ENCODE peak calls at places on chromosome 11, in four cellular contexts. D, F, U and W are unnamed samples.

GRCh38 chr11:65524010-65524746 is 705 bp upstream of the SCYL1 start:
- DNase-seq in D (peak; percentile 59), F (no peak), U (no peak), W (no peak)

GRCh38 chr11:92128026-92128425 is 96.6 kb upstream of the FAT3 start:
- DNase-seq in D (no peak), F (no peak), U (no peak), W (no peak)

GRCh38 chr11:3091846-3092602 is 34.8 kb upstream of the CARS1 start:
- DNase-seq in D (peak; percentile 98), F (peak; percentile 95), U (peak; percentile 97), W (peak; percentile 78)

GRCh38 chr11:65436412-65437032 is 13.9 kb downstream of the NEAT1 start:
- DNase-seq in D (no peak), F (no peak), U (no peak), W (peak; percentile 53)

GRCh38 chr11:37657645-37658044 is 1059.6 kb upstream of the RAG2 start:
- DNase-seq in D (no peak), F (peak; percentile 29), U (no peak), W (peak; percentile 1)

GRCh38 chr11:8289426-8290047 is 25.9 kb upstream of the LMO1 start:
- DNase-seq in D (peak; percentile 41), F (no peak), U (peak; percentile 17), W (no peak)

GRCh38 chr11:32487270-32487669 is 51.9 kb upstream of the WT1 start:
- DNase-seq in D (no peak), F (peak; percentile 45), U (peak; percentile 57), W (no peak)

GRCh38 chr11:66970808-66971442 is 4.2 kb upstream of the C11orf86 start:
- DNase-seq in D (no peak), F (peak; percentile 23), U (no peak), W (peak; percentile 86)

GRCh38 chr11:8899119-8899753 is 11.8 kb upstream of the AKIP1 start:
- DNase-seq in D (no peak), F (no peak), U (no peak), W (no peak)

GRCh38 chr11:105230586-105230985 is 91.0 kb upstream of the CARD18 start:
- DNase-seq in D (no peak), F (peak; percentile 42), U (no peak), W (no peak)

GRCh38 chr11:62604460-62605130 is 2.9 kb upstream of the MTA2 start:
- DNase-seq in D (no peak), F (peak; percentile 67), U (peak; percentile 57), W (no peak)

GRCh38 chr11:2940930-2941821 is 12.0 kb upstream of the PHLDA2 start:
- DNase-seq in D (no peak), F (no peak), U (no peak), W (peak; percentile 21)

GRCh38 chr11:100961633-100962032 is 168.0 kb downstream of the PGR start:
- DNase-seq in D (no peak), F (no peak), U (no peak), W (no peak)

GRCh38 chr11:15161746-15162145 is 47.0 kb downstream of the INSC start:
- DNase-seq in D (no peak), F (no peak), U (no peak), W (no peak)

GRCh38 chr11:1408346-1408745 is 18.6 kb downstream of the BRSK2 start:
- DNase-seq in D (no peak), F (no peak), U (no peak), W (no peak)

GRCh38 chr11:2214527-2215229 is 43.1 kb upstream of the TH start:
- DNase-seq in D (no peak), F (no peak), U (peak; percentile 41), W (no peak)

GRCh38 chr11:119709638-119710346 is 19.2 kb downstream of the NECTIN1 start:
- DNase-seq in D (no peak), F (peak; percentile 99), U (peak; percentile 70), W (no peak)

GRCh38 chr11:65781152-65781961 is 581 bp upstream of the AP5B1 start:
- DNase-seq in D (peak; percentile 82), F (peak; percentile 67), U (peak; percentile 70), W (peak; percentile 99)

GRCh38 chr11:121367434-121367833 is 74.9 kb downstream of the SC5D start:
- DNase-seq in D (no peak), F (no peak), U (no peak), W (no peak)

GRCh38 chr11:57155400-57155799 is 26.4 kb upstream of the LRRC55 start:
- DNase-seq in D (no peak), F (no peak), U (no peak), W (peak; percentile 63)

GRCh38 chr11:83574516-83574915 is 288.3 kb upstream of the CCDC90B start:
- DNase-seq in D (no peak), F (peak; percentile 44), U (no peak), W (no peak)

GRCh38 chr11:126090452-126090851 is 27.8 kb upstream of the CDON start:
- DNase-seq in D (no peak), F (no peak), U (no peak), W (no peak)

GRCh38 chr11:61791737-61792309 is 576 bp downstream of the TMEM258 start:
- DNase-seq in D (no peak), F (peak; percentile 79), U (no peak), W (peak; percentile 77)

GRCh38 chr11:122754028-122754427 is 84.3 kb upstream of the CRTAM start:
- DNase-seq in D (no peak), F (no peak), U (no peak), W (no peak)

GRCh38 chr11:6991227-6991626 is 28.9 kb downstream of the ZNF214 start:
- DNase-seq in D (no peak), F (no peak), U (no peak), W (no peak)

GRCh38 chr11:22430286-22430685 is 92.1 kb downstream of the SLC17A6 start:
- DNase-seq in D (no peak), F (no peak), U (no peak), W (no peak)

GRCh38 chr11:125315088-125315740 is 150.7 kb downstream of the PKNOX2 start:
- DNase-seq in D (no peak), F (no peak), U (no peak), W (no peak)

GRCh38 chr11:43738600-43739409 is 58.3 kb downstream of the HSD17B12 start:
- DNase-seq in D (no peak), F (peak; percentile 83), U (no peak), W (peak; percentile 75)

GRCh38 chr11:133778161-133778560 is 67.2 kb downstream of the SPATA19 start:
- DNase-seq in D (no peak), F (no peak), U (no peak), W (no peak)

GRCh38 chr11:76453248-76453647 is 8.4 kb downstream of the EMSY start:
- DNase-seq in D (no peak), F (no peak), U (no peak), W (no peak)

GRCh38 chr11:76459299-76459698 is 14.5 kb downstream of the EMSY start:
- DNase-seq in D (no peak), F (peak; percentile 35), U (no peak), W (peak; percentile 52)

GRCh38 chr11:76456571-76456970 is 11.8 kb downstream of the EMSY start:
- DNase-seq in D (no peak), F (peak; percentile 53), U (no peak), W (peak; percentile 19)

GRCh38 chr11:76455331-76455730 is 10.5 kb downstream of the EMSY start:
- DNase-seq in D (no peak), F (peak; percentile 99), U (peak; percentile 83), W (peak; percentile 40)

DNA sequence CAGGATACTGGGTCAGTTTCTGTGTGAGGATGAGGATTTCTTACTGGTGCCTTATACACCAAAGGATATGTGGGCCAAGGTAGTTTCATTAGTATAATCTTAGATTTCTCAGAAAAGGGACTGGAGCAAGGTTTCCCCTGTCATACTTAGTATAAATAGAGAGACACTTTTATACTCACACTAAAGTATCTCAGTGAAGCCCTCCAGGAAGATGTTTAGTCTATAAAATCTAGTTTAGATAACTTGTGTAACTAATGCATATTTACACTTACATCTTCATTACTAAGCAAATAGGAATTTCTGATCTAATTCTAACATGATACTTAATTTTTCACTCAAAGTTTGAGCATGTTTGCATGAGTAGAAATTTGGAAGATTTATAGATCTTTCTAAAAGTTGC is 11.1 kb downstream of the EMSY start:
- DNase-seq in D (no peak), F (no peak), U (no peak), W (no peak)
- H3K79me2 ChIP-seq in D (no peaks in the 10 kb centered on the region), F (peaks cover 1% of the 10 kb centered on the region), U (no peaks in the 10 kb centered on the region), W (no peaks in the 10 kb centered on the region)

GRCh38 chr11:86931059-86931964 is 23.9 kb downstream of the FZD4 start:
- DNase-seq in D (no peak), F (no peak), U (no peak), W (no peak)

GRCh38 chr11:86934263-86934932 is 20.8 kb downstream of the FZD4 start:
- DNase-seq in D (no peak), F (peak; percentile 61), U (no peak), W (no peak)

GRCh38 chr11:86932942-86933875 is 22.0 kb downstream of the FZD4 start:
- DNase-seq in D (no peak), F (no peak), U (no peak), W (peak; percentile 61)

GRCh38 chr11:86934933-86935579 is 20.1 kb downstream of the FZD4 start:
- DNase-seq in D (no peak), F (no peak), U (no peak), W (no peak)

DNA sequence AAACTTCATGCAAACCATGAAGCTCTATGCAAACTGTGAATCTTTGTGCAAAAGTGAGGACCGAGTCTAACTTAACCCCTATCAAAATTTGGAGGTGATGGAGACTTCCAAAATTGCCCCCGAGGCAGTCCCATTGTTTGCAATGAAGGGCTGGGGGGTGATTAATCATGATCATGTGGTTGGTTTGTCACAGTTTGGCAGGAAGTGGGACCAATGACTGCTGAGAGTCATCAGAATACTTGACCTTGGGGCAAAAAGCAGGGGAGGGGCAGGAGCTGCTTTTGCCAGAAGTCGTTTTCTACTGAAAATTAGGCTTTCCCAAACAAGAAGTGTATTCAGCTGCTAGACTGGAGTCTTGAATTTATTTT is 23.2 kb downstream of the FZD4 start:
- DNase-seq in D (no peak), F (peak; percentile 80), U (no peak), W (no peak)
- H3K9ac ChIP-seq in D (no peak overlapping the region), F (no peak overlapping the region), U (no peak overlapping the region), W (no peak overlapping the region)

DNA sequence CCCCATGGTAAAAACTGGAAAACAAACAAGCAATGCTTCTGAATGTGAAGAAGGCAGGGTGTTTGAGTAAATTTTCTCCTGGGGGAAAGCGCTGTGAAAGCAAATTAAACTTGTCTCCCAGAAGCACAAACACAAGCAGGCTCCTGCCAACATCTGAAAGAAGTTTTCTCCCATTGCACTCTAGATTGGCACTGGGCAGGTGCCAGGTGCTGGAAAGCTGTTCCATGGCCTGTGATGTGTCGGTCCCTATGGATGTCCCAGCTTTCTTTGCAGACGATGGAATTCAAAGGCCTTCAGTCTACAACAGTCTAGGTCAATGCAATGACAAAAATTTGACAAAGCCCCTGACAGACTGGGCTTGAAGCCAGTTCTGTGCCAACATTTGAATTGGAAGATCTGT is 246.1 kb upstream of the NARS2 start:
- DNase-seq in D (no peak), F (no peak), U (no peak), W (no peak)
- H2BK120ac ChIP-seq in D (no peak overlapping the region), F (no peak overlapping the region), U (no peak overlapping the region), W (no peak overlapping the region)

GRCh38 chr11:103079833-103080232 is 12.1 kb downstream of the DCUN1D5 start:
- DNase-seq in D (no peak), F (no peak), U (no peak), W (no peak)
- H3K79me2 ChIP-seq in D (no peaks in the 10 kb centered on the region), F (peaks cover 8% of the 10 kb centered on the region), U (peaks cover 2% of the 10 kb centered on the region), W (no peaks in the 10 kb centered on the region)

GRCh38 chr11:46176421-46176820 is 55.2 kb upstream of the PHF21A start:
- DNase-seq in D (no peak), F (no peak), U (no peak), W (no peak)
- H3K9ac ChIP-seq in D (no peak overlapping the region), F (no peak overlapping the region), U (no peak overlapping the region), W (no peak overlapping the region)